ENCODE peak calls at places on chromosomes 2 and 18, in four cellular contexts. One of them, this sample, is unnamed.

GRCh38 chr2:219368690-219369108 is 19.0 kb downstream of the DNPEP start:
- DNase-seq in choroid plexus epithelial cell: peak; percentile 85
- DNase-seq in cardiac fibroblast: peak; percentile 91
- DNase-seq in fibroblast of villous mesenchyme: peak; percentile 90
- DNase-seq in this sample: no peak

GRCh38 chr2:7102831-7103230 is 185.6 kb downstream of the RNF144A start:
- DNase-seq in choroid plexus epithelial cell: no peak
- DNase-seq in cardiac fibroblast: no peak
- DNase-seq in fibroblast of villous mesenchyme: no peak
- DNase-seq in this sample: peak; percentile 93

GRCh38 chr2:223580951-223581350 is 21.2 kb downstream of the SCG2 start:
- DNase-seq in choroid plexus epithelial cell: peak; percentile 95
- DNase-seq in cardiac fibroblast: peak; percentile 68
- DNase-seq in fibroblast of villous mesenchyme: peak; percentile 82
- DNase-seq in this sample: peak; percentile 42

GRCh38 chr2:43041661-43042360 is 184.6 kb downstream of the ZFP36L2 start:
- DNase-seq in choroid plexus epithelial cell: peak; percentile 80
- DNase-seq in cardiac fibroblast: peak; percentile 94
- DNase-seq in fibroblast of villous mesenchyme: peak; percentile 99
- DNase-seq in this sample: no peak

GRCh38 chr2:191869178-191869577 is 22.3 kb upstream of the CAVIN2 start:
- DNase-seq in choroid plexus epithelial cell: peak; percentile 84
- DNase-seq in cardiac fibroblast: peak; percentile 31
- DNase-seq in fibroblast of villous mesenchyme: peak; percentile 39
- DNase-seq in this sample: peak; percentile 88

GRCh38 chr2:169598982-169599381 is 14.8 kb downstream of the PPIG start:
- DNase-seq in choroid plexus epithelial cell: no peak
- DNase-seq in cardiac fibroblast: no peak
- DNase-seq in fibroblast of villous mesenchyme: no peak
- DNase-seq in this sample: no peak

GRCh38 chr18:13137939-13138821 is 80.4 kb upstream of the LDLRAD4 start:
- DNase-seq in choroid plexus epithelial cell: no peak
- DNase-seq in cardiac fibroblast: peak; percentile 12
- DNase-seq in fibroblast of villous mesenchyme: peak; percentile 93
- DNase-seq in this sample: peak; percentile 8

GRCh38 chr2:235325126-235325525 is 168.7 kb upstream of the AGAP1 start:
- DNase-seq in choroid plexus epithelial cell: no peak
- DNase-seq in cardiac fibroblast: no peak
- DNase-seq in fibroblast of villous mesenchyme: no peak
- DNase-seq in this sample: peak; percentile 35

GRCh38 chr18:23828426-23828825 is 139.2 kb downstream of the LAMA3 start:
- DNase-seq in choroid plexus epithelial cell: peak; percentile 91
- DNase-seq in cardiac fibroblast: peak; percentile 89
- DNase-seq in fibroblast of villous mesenchyme: peak; percentile 61
- DNase-seq in this sample: no peak

GRCh38 chr18:79738041-79738461 is 58.4 kb downstream of the CTDP1 start:
- DNase-seq in choroid plexus epithelial cell: no peak
- DNase-seq in cardiac fibroblast: no peak
- DNase-seq in fibroblast of villous mesenchyme: no peak
- DNase-seq in this sample: no peak

GRCh38 chr2:62091471-62091870 is 104.4 kb upstream of the B3GNT2 start:
- DNase-seq in choroid plexus epithelial cell: no peak
- DNase-seq in cardiac fibroblast: no peak
- DNase-seq in fibroblast of villous mesenchyme: no peak
- DNase-seq in this sample: no peak

GRCh38 chr2:124024491-124025348 is at the start of gene CNTNAP5:
- DNase-seq in choroid plexus epithelial cell: peak; percentile 9
- DNase-seq in cardiac fibroblast: peak; percentile 66
- DNase-seq in fibroblast of villous mesenchyme: peak; percentile 4
- DNase-seq in this sample: peak; percentile 46

GRCh38 chr2:177355874-177356273 is 36.7 kb upstream of the AGPS start:
- DNase-seq in choroid plexus epithelial cell: peak; percentile 41
- DNase-seq in cardiac fibroblast: peak; percentile 83
- DNase-seq in fibroblast of villous mesenchyme: no peak
- DNase-seq in this sample: no peak

GRCh38 chr2:150517951-150518680 is 30.6 kb upstream of the RND3 start:
- DNase-seq in choroid plexus epithelial cell: peak; percentile 89
- DNase-seq in cardiac fibroblast: peak; percentile 71
- DNase-seq in fibroblast of villous mesenchyme: peak; percentile 80
- DNase-seq in this sample: no peak

GRCh38 chr2:189293164-189293563 is 113.6 kb upstream of the COL5A2 start:
- DNase-seq in choroid plexus epithelial cell: peak; percentile 81
- DNase-seq in cardiac fibroblast: peak; percentile 74
- DNase-seq in fibroblast of villous mesenchyme: peak; percentile 88
- DNase-seq in this sample: no peak

GRCh38 chr18:39840406-39840805 is 2114.6 kb upstream of the PIK3C3 start:
- DNase-seq in choroid plexus epithelial cell: peak; percentile 98
- DNase-seq in cardiac fibroblast: peak; percentile 78
- DNase-seq in fibroblast of villous mesenchyme: peak; percentile 63
- DNase-seq in this sample: no peak

GRCh38 chr2:134491796-134492441 is 226.9 kb downstream of the TMEM163 start:
- DNase-seq in choroid plexus epithelial cell: no peak
- DNase-seq in cardiac fibroblast: no peak
- DNase-seq in fibroblast of villous mesenchyme: peak; percentile 6
- DNase-seq in this sample: peak; percentile 98

GRCh38 chr2:162103443-162104009 is 29.5 kb upstream of the DPP4 start:
- DNase-seq in choroid plexus epithelial cell: no peak
- DNase-seq in cardiac fibroblast: peak; percentile 53
- DNase-seq in fibroblast of villous mesenchyme: no peak
- DNase-seq in this sample: peak; percentile 80

GRCh38 chr2:233063269-233063975 is 3.3 kb downstream of the INPP5D start:
- DNase-seq in choroid plexus epithelial cell: no peak
- DNase-seq in cardiac fibroblast: no peak
- DNase-seq in fibroblast of villous mesenchyme: no peak
- DNase-seq in this sample: no peak

GRCh38 chr2:29810956-29811355 is 110.4 kb downstream of the ALK start:
- DNase-seq in choroid plexus epithelial cell: peak; percentile 52
- DNase-seq in cardiac fibroblast: no peak
- DNase-seq in fibroblast of villous mesenchyme: no peak
- DNase-seq in this sample: no peak

GRCh38 chr2:175063741-175064140 is 58.6 kb upstream of the CHN1 start:
- DNase-seq in choroid plexus epithelial cell: peak; percentile 15
- DNase-seq in cardiac fibroblast: no peak
- DNase-seq in fibroblast of villous mesenchyme: no peak
- DNase-seq in this sample: peak; percentile 96

GRCh38 chr2:135839713-135840112 is 2.7 kb upstream of the LCT start:
- DNase-seq in choroid plexus epithelial cell: peak; percentile 94
- DNase-seq in cardiac fibroblast: peak; percentile 88
- DNase-seq in fibroblast of villous mesenchyme: peak; percentile 89
- DNase-seq in this sample: no peak

GRCh38 chr2:56369316-56369715 is 185.5 kb downstream of the CCDC85A start:
- DNase-seq in choroid plexus epithelial cell: peak; percentile 5
- DNase-seq in cardiac fibroblast: no peak
- DNase-seq in fibroblast of villous mesenchyme: peak; percentile 25
- DNase-seq in this sample: no peak

GRCh38 chr2:58447586-58447985 is 206.5 kb upstream of the FANCL start:
- DNase-seq in choroid plexus epithelial cell: no peak
- DNase-seq in cardiac fibroblast: no peak
- DNase-seq in fibroblast of villous mesenchyme: no peak
- DNase-seq in this sample: no peak

GRCh38 chr2:224958873-224959272 is 83.4 kb downstream of the DOCK10 start:
- DNase-seq in choroid plexus epithelial cell: no peak
- DNase-seq in cardiac fibroblast: no peak
- DNase-seq in fibroblast of villous mesenchyme: no peak
- DNase-seq in this sample: no peak

GRCh38 chr2:8657423-8658062 is 24.3 kb upstream of the ID2 start:
- DNase-seq in choroid plexus epithelial cell: no peak
- DNase-seq in cardiac fibroblast: no peak
- DNase-seq in fibroblast of villous mesenchyme: no peak
- DNase-seq in this sample: no peak

GRCh38 chr2:88481937-88482336 is 29.4 kb upstream of the FOXI3 start:
- DNase-seq in choroid plexus epithelial cell: peak; percentile 30
- DNase-seq in cardiac fibroblast: peak; percentile 0
- DNase-seq in fibroblast of villous mesenchyme: peak; percentile 5
- DNase-seq in this sample: peak; percentile 1

GRCh38 chr18:50879302-50880107 is 587 bp downstream of the ME2 start:
- DNase-seq in choroid plexus epithelial cell: peak; percentile 70
- DNase-seq in cardiac fibroblast: peak; percentile 60
- DNase-seq in fibroblast of villous mesenchyme: peak; percentile 50
- DNase-seq in this sample: no peak

GRCh38 chr2:197130318-197130717 is 180.3 kb downstream of the ANKRD44 start:
- DNase-seq in choroid plexus epithelial cell: no peak
- DNase-seq in cardiac fibroblast: no peak
- DNase-seq in fibroblast of villous mesenchyme: no peak
- DNase-seq in this sample: no peak

GRCh38 chr2:96970248-96970875 is 16.0 kb downstream of the FAM178B start:
- DNase-seq in choroid plexus epithelial cell: peak; percentile 10
- DNase-seq in cardiac fibroblast: no peak
- DNase-seq in fibroblast of villous mesenchyme: no peak
- DNase-seq in this sample: peak; percentile 70

GRCh38 chr18:52060612-52061259 is 279.3 kb upstream of the DCC start:
- DNase-seq in choroid plexus epithelial cell: no peak
- DNase-seq in cardiac fibroblast: no peak
- DNase-seq in fibroblast of villous mesenchyme: no peak
- DNase-seq in this sample: no peak

GRCh38 chr2:30969006-30969405 is 161.8 kb upstream of the CAPN13 start:
- DNase-seq in choroid plexus epithelial cell: no peak
- DNase-seq in cardiac fibroblast: no peak
- DNase-seq in fibroblast of villous mesenchyme: no peak
- DNase-seq in this sample: no peak

GRCh38 chr18:48580066-48580465 is 41.2 kb downstream of the CTIF start:
- DNase-seq in choroid plexus epithelial cell: no peak
- DNase-seq in cardiac fibroblast: no peak
- DNase-seq in fibroblast of villous mesenchyme: no peak
- DNase-seq in this sample: no peak

GRCh38 chr18:60872434-60872833 is 460.8 kb upstream of the CDH20 start:
- DNase-seq in choroid plexus epithelial cell: no peak
- DNase-seq in cardiac fibroblast: no peak
- DNase-seq in fibroblast of villous mesenchyme: no peak
- DNase-seq in this sample: no peak

GRCh38 chr2:145411493-145411892 is 891.6 kb upstream of the ZEB2 start:
- DNase-seq in choroid plexus epithelial cell: no peak
- DNase-seq in cardiac fibroblast: no peak
- DNase-seq in fibroblast of villous mesenchyme: no peak
- DNase-seq in this sample: peak; percentile 9

GRCh38 chr2:127197475-127198385 is 22.4 kb downstream of the CYP27C1 start:
- DNase-seq in choroid plexus epithelial cell: peak; percentile 75
- DNase-seq in cardiac fibroblast: peak; percentile 58
- DNase-seq in fibroblast of villous mesenchyme: peak; percentile 68
- DNase-seq in this sample: peak; percentile 47

GRCh38 chr2:74577448-74577847 is 22.9 kb downstream of the DOK1 start:
- DNase-seq in choroid plexus epithelial cell: no peak
- DNase-seq in cardiac fibroblast: peak; percentile 65
- DNase-seq in fibroblast of villous mesenchyme: no peak
- DNase-seq in this sample: no peak